ENCODE peak calls at places on chromosomes 12 and 14, in nine cellular contexts. M is HepG2, U is A549, W is Panc1, F is SK-N-SH, G is K562, X is HCT116, O is GM23338, V is GM12878. S is an unnamed sample.

GRCh38 chr12:131482199-131482598 is 228.7 kb upstream of the SFSWAP start:
- DNase-seq in M (no peak), U (no peak), W (no peak), F (no peak), G (no peak), X (no peak), O (no peak), V (no peak), S (no peak)

GRCh38 chr12:121626853-121627623 is 708 bp downstream of the ORAI1 start:
- DNase-seq in M (peak; percentile 44), U (peak; percentile 75), W (no peak), F (peak; percentile 84), G (peak; percentile 75), X (no peak), O (peak; percentile 88), V (no peak), S (peak; percentile 68)

GRCh38 chr12:69570545-69571399 is 14.5 kb upstream of the CCT2 start:
- DNase-seq in M (peak; percentile 54), U (peak; percentile 83), W (no peak), F (peak; percentile 49), G (peak; percentile 76), X (peak; percentile 66), O (peak; percentile 87), V (peak; percentile 15), S (no peak)

GRCh38 chr12:127723236-127723635 is 543.7 kb upstream of the TMEM132C start:
- DNase-seq in M (no peak), U (no peak), W (no peak), F (peak; percentile 42), G (no peak), X (no peak), O (no peak), V (no peak), S (no peak)

GRCh38 chr12:113860059-113860820 is 105.9 kb downstream of the RBM19 start:
- DNase-seq in M (no peak), U (no peak), W (no peak), F (no peak), G (peak; percentile 11), X (no peak), O (peak; percentile 69), V (no peak), S (peak; percentile 67)

GRCh38 chr14:32469388-32470160 is 140.5 kb downstream of the AKAP6 start:
- DNase-seq in M (peak; percentile 63), U (peak; percentile 55), W (peak; percentile 5), F (no peak), G (peak; percentile 29), X (peak; percentile 26), O (peak; percentile 60), V (no peak), S (no peak)

GRCh38 chr14:87503711-87504110 is 489.3 kb downstream of the GALC start:
- DNase-seq in M (no peak), U (no peak), W (no peak), F (no peak), G (no peak), X (no peak), O (peak; percentile 30), V (no peak), S (no peak)

GRCh38 chr14:64966976-64967375 is 5.2 kb downstream of the RAB15 start:
- DNase-seq in M (no peak), U (no peak), W (no peak), F (no peak), G (no peak), X (no peak), O (no peak), V (no peak), S (no peak)

GRCh38 chr12:19248929-19249602 is 119.5 kb downstream of the PLEKHA5 start:
- DNase-seq in M (no peak), U (peak; percentile 30), W (no peak), F (no peak), G (no peak), X (no peak), O (no peak), V (no peak), S (no peak)

GRCh38 chr12:124666722-124667259 is 99.4 kb upstream of the NCOR2 start:
- DNase-seq in M (no peak), U (no peak), W (no peak), F (no peak), G (no peak), X (no peak), O (no peak), V (no peak), S (no peak)

GRCh38 chr12:45669093-45669492 is 60.4 kb upstream of the ARID2 start:
- DNase-seq in M (no peak), U (no peak), W (no peak), F (no peak), G (no peak), X (no peak), O (no peak), V (peak; percentile 68), S (no peak)

GRCh38 chr12:65740873-65741600 is 83.2 kb upstream of the HMGA2 start:
- DNase-seq in M (peak; percentile 69), U (peak; percentile 84), W (peak; percentile 27), F (peak; percentile 61), G (peak; percentile 72), X (no peak), O (peak; percentile 93), V (no peak), S (peak; percentile 46)

GRCh38 chr14:33454022-33454645 is 496.7 kb downstream of the EGLN3 start:
- DNase-seq in M (no peak), U (no peak), W (no peak), F (no peak), G (no peak), X (no peak), O (no peak), V (no peak), S (no peak)

GRCh38 chr12:105469182-105469581 is 138.7 kb downstream of the C12orf75 start:
- DNase-seq in M (no peak), U (no peak), W (no peak), F (no peak), G (no peak), X (no peak), O (no peak), V (no peak), S (no peak)

GRCh38 chr12:50234347-50234746 is 49.0 kb downstream of the LIMA1 start:
- DNase-seq in M (no peak), U (peak; percentile 63), W (no peak), F (no peak), G (peak; percentile 78), X (peak; percentile 72), O (peak; percentile 27), V (no peak), S (peak; percentile 5)

GRCh38 chr12:50232206-50232605 is 51.1 kb downstream of the LIMA1 start:
- DNase-seq in M (no peak), U (no peak), W (no peak), F (no peak), G (no peak), X (no peak), O (no peak), V (no peak), S (no peak)

GRCh38 chr12:50230217-50230616 is 53.1 kb downstream of the LIMA1 start:
- DNase-seq in M (no peak), U (no peak), W (no peak), F (no peak), G (no peak), X (no peak), O (no peak), V (no peak), S (no peak)

GRCh38 chr12:50232771-50233209 is 50.5 kb downstream of the LIMA1 start:
- DNase-seq in M (no peak), U (no peak), W (no peak), F (peak; percentile 52), G (no peak), X (no peak), O (no peak), V (no peak), S (no peak)

DNA sequence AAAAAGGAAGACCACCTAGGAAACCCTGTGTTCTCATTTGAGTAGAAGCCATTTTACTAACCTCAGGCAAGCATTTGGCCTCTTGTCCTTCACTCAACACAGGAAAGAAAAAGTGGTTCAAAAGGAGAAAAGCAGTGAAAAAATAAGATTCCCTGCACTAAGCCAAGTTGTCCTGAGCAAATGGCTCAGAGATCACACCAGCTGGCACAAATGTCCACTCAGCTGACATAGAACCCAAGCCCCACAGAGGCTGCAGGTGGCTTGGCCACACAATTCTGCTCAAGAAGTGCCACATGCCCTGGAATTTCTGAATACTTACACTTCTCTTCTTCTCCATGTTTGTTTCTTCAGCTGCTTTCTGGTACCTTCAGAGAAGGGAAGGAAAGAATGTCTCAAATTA is 52.0 kb downstream of the LIMA1 start:
- DNase-seq in M (no peak), U (no peak), W (no peak), F (no peak), G (no peak), X (no peak), O (no peak), V (no peak), S (no peak)
- TF ChIP-seq REST in M (no peak), U (no peak), W (no peak), F (no peak), G (no peak), X (no peak), O (no peak), V (no peak), S (no peak)

GRCh38 chr12:97745406-97746101 is 282.9 kb downstream of the RMST start:
- DNase-seq in M (no peak), U (no peak), W (no peak), F (no peak), G (no peak), X (no peak), O (no peak), V (no peak), S (no peak)
- TF ChIP-seq REST in M (no peak), U (no peak), W (no peak), F (no peak), G (no peak), X (no peak), O (no peak), V (no peak), S (no peak)

DNA sequence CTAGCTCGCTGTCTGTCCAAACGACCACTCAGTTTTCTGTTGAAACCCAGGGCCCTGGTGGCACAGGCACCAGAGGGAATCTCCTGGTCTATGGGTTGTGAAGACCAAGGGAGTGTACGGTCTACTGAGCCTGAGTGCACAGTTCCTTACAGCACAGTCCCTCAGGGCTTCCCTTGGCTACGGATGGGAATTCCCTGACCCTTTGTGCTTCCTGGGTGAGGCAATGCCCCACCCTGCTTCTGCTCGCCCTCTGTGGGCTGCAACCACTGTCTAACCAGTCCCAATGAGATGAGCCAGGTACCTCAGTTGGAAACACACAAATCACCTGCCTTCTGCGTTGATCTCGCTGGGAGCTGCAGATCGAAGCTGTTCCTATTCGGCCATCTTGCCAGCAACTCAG is 22.6 kb downstream of the GPHN start:
- DNase-seq in M (no peak), U (peak; percentile 2), W (no peak), F (no peak), G (no peak), X (no peak), O (no peak), V (no peak), S (no peak)
- TF ChIP-seq REST in M (no peak), U (no peak), W (no peak), F (no peak), G (no peak), X (no peak), O (no peak), V (no peak), S (no peak)

DNA sequence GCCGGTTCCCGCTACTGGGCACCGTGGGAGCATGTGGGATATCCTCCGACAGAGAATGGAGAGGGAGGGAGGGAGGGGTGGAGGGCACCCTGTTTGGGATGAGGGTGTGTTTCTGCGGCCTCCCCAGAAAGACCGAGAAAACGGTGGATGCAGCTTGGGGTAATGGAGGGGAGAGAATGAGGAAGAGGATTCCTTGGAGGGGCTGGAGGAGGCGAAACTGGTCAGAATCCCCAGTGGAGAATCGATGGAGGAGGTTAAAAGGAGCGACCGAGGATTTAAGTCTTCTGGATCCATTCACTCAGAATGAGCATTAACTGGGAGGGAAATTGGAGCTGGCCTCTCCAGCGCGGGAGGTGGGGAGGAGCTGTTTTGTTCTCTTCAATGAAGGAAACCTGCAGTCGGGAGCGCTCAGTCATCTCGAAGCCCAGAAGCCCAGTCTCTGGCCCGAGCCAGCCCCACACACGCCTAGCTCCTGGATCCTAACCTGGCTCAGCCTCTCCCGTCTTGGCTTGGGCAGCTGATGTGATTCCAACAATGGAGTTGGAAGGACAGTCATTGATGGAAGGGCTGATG is 583 bp downstream of the ARG2 start:
- DNase-seq in M (no peak), U (no peak), W (no peak), F (peak; percentile 37), G (peak; percentile 40), X (no peak), O (peak; percentile 77), V (no peak), S (no peak)
- TF ChIP-seq REST in M (no peak), U (no peak), W (no peak), F (no peak), G (no peak), X (no peak), O (no peak), V (no peak), S (no peak)